ENCODE peak calls at places on chromosomes 4 and X, in six cellular contexts. H is SK-N-SH, B is HepG2, S is K562, M is H1, W is GM12878. G is an unnamed sample.

GRCh38 chr4:25694466-25694865 is 38.8 kb downstream of the SLC34A2 start:
- DNase-seq in H (no peak), B (no peak), S (no peak), M (no peak), W (no peak), G (no peak)

GRCh38 chr4:55758570-55758969 is 61.0 kb upstream of the EXOC1L start:
- DNase-seq in H (no peak), B (no peak), S (no peak), M (no peak), W (no peak), G (no peak)

GRCh38 chr4:165464813-165465381 is 86.1 kb downstream of the CPE start:
- DNase-seq in H (peak), B (peak), S (peak), M (no peak), W (no peak), G (no peak)

GRCh38 chr4:123398803-123399637 is 2.4 kb downstream of the SPRY1 start:
- DNase-seq in H (peak), B (peak), S (no peak), M (no peak), W (no peak), G (no peak)

GRCh38 chr4:158938462-158939044 is 164.3 kb upstream of the RAPGEF2 start:
- DNase-seq in H (no peak), B (no peak), S (no peak), M (no peak), W (no peak), G (no peak)

GRCh38 chrX:150257348-150258175 is 105.6 kb upstream of the MAMLD1 start:
- DNase-seq in H (no peak), B (no peak), S (no peak), M (peak), W (no peak), G (no peak)

GRCh38 chr4:112029642-112030235 is 115.5 kb upstream of the FAM241A start:
- DNase-seq in H (no peak), B (no peak), S (no peak), M (no peak), W (no peak), G (no peak)

GRCh38 chr4:54062392-54062791 is 2.0 kb downstream of the CHIC2 start:
- DNase-seq in H (no peak), B (no peak), S (no peak), M (no peak), W (no peak), G (no peak)

GRCh38 chr4:114659386-114660008 is 60.9 kb downstream of the UGT8 start:
- DNase-seq in H (peak), B (peak), S (peak), M (peak), W (peak), G (peak)

GRCh38 chrX:69664693-69665092 is 48.8 kb downstream of the EDA start:
- DNase-seq in H (no peak), B (no peak), S (no peak), M (no peak), W (no peak), G (no peak)

GRCh38 chr4:5206391-5206790 is 155.1 kb downstream of the STK32B start:
- DNase-seq in H (no peak), B (no peak), S (no peak), M (no peak), W (no peak), G (no peak)

GRCh38 chrX:115589419-115589818 is 28.4 kb downstream of the PLS3 start:
- DNase-seq in H (no peak), B (no peak), S (no peak), M (no peak), W (no peak), G (no peak)
- H3K27ac ChIP-seq in H (no peak), B (no peak), S (no peak), M (no peak), W (no peak), G (no peak)

DNA sequence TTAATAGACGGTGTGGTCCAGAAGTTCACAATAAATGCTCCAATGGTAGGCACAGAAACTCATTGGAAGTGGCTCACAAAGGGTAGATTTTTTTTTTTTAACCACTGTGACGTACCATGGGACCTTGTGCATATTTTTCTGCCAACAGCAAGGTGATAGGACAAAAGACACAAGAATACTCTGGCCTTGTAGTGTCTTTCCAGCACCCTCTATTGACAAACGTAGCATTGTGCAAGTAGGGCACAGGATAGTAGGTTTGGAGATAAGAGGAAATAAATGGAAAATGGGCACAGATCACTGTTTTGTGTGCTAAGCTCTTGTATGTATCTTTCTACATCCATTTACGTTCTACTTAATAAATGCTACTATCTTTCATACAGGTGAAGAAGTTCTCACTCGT is 2054.9 kb downstream of the PCDH7 start:
- DNase-seq in H (peak), B (peak), S (no peak), M (no peak), W (no peak), G (peak)
- TF ChIP-seq SIN3A in H (no peak), B (no peak), S (no peak), M (no peak), W (no peak), G (no peak)

DNA sequence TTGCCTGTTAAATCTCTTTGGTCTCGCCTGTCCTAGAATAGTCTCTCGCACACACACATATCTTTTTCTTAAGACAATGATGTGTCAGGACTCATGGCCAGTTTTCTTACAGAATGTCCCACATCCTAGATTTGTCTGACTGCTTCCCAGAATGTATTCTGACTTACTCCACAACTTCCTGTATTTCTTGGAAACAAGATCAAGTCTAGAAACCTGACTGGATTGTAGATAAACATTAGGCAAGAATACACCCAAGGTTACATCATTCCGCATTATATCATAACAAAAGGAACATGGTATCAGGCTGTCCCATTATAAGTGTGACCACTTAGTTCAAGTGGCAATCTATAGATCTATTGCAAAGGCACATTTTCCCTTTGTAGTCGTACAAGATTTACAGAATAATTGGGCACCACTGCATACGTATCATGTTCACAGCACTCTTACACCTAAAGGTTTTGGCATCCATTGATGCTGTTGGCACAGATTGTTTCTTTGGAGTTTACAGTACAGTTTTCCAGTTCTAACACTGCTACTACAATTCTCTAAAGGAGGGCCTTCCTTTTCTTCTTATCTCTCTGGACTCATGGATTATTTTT is 56.4 kb downstream of the FBXW7 start:
- DNase-seq in H (no peak), B (no peak), S (no peak), M (no peak), W (no peak), G (no peak)
- H3K27ac ChIP-seq in H (peak), B (no peak), S (no peak), M (no peak), W (no peak), G (no peak)

GRCh38 chr4:2251073-2251794 is 9.3 kb upstream of the HAUS3 start:
- DNase-seq in H (peak), B (no peak), S (no peak), M (no peak), W (no peak), G (no peak)
- TF ChIP-seq SIN3A in H (no peak), B (no peak), S (no peak), M (no peak), W (no peak), G (no peak)